ENCODE peak calls at places on chromosomes 2 and 18, in eight cellular contexts. B is T-cell, A is NCI-H446, X is COLO829, J is non-pigmented ciliary epithelial cell, Q is EL, N is HT1080, Z is mesothelial cell of epicardium. V is an unnamed sample.

GRCh38 chr2:190651413-190651812 is 2.5 kb downstream of the NAB1 start:
- DNase-seq in A (no peak), J (no peak), X (no peak), B (no peak), N (no peak), Z (no peak), Q (no peak), V (no peak)

GRCh38 chr18:80135136-80135535 is 26.1 kb downstream of the ADNP2 start:
- DNase-seq in A (no peak), B (no peak), N (no peak), Q (no peak), X (no peak), Z (no peak), J (no peak), V (no peak)

GRCh38 chr2:217360781-217361485 is 501.1 kb upstream of the TNP1 start:
- DNase-seq in J (no peak), X (peak; percentile 90), N (peak; percentile 83), A (peak; percentile 35), B (no peak), Z (no peak), Q (peak; percentile 92), V (no peak)

GRCh38 chr18:6947328-6948030 is 170.1 kb downstream of the LAMA1 start:
- DNase-seq in Z (no peak), A (no peak), N (no peak), Q (no peak), J (no peak), B (no peak), X (no peak), V (no peak)

GRCh38 chr18:34977787-34978532 is 63.3 kb upstream of the MAPRE2 start:
- DNase-seq in Z (no peak), Q (peak; percentile 37), X (no peak), A (peak; percentile 2), N (peak; percentile 35), B (peak; percentile 28), J (no peak), V (no peak)

GRCh38 chr2:108927405-108927804 is 61.6 kb downstream of the EDAR start:
- DNase-seq in J (no peak), Q (no peak), X (no peak), Z (no peak), A (no peak), B (no peak), N (no peak), V (no peak)

GRCh38 chr2:64479259-64480198 is 25.6 kb downstream of the LGALSL start:
- DNase-seq in J (no peak), X (no peak), N (no peak), A (no peak), Z (no peak), B (no peak), Q (no peak), V (no peak)

GRCh38 chr2:121454549-121455090 is 76.1 kb upstream of the RNU4ATAC start:
- DNase-seq in N (no peak), B (no peak), A (no peak), Q (no peak), Z (no peak), X (no peak), J (no peak), V (no peak)

GRCh38 chr2:161425966-161426365 is 9.9 kb downstream of the TBR1 start:
- DNase-seq in N (no peak), A (no peak), Q (no peak), B (no peak), X (no peak), J (no peak), Z (no peak), V (no peak)

GRCh38 chr2:1551905-1552304 is 138.6 kb downstream of the TPO start:
- DNase-seq in N (no peak), Z (no peak), X (no peak), A (no peak), Q (no peak), J (no peak), B (no peak), V (no peak)

GRCh38 chr2:222380456-222380855 is 43.9 kb upstream of the SGPP2 start:
- DNase-seq in N (no peak), B (no peak), Q (no peak), J (no peak), Z (no peak), X (no peak), A (no peak), V (peak; percentile 48)

GRCh38 chr2:227473019-227473461 is 1.1 kb downstream of the AGFG1 start:
- DNase-seq in Q (peak; percentile 32), N (no peak), A (no peak), X (no peak), Z (peak; percentile 28), B (no peak), J (no peak), V (no peak)

GRCh38 chr2:110105608-110106467 is 9.8 kb downstream of the MALL start:
- DNase-seq in J (no peak), A (no peak), Q (peak; percentile 64), Z (no peak), B (no peak), X (peak; percentile 88), N (peak; percentile 98), V (no peak)